ENCODE peak calls at places on chromosome 22, in seven cellular contexts. Z is adrenal gland, O is K562, R is HFFc6, Y is mucosa of descending colon, F is RWPE1, U is heart left ventricle. N is an unnamed sample.

GRCh38 chr22:23754220-23754919 is at the start of gene VPREB3:
- DNase-seq in Z (no peak), O (no peak), R (no peak), Y (no peak), F (no peak), U (no peak), N (no peak)

GRCh38 chr22:48185071-48185470 is 1422.6 kb downstream of the TBC1D22A start:
- DNase-seq in Z (no peak), O (no peak), R (no peak), Y (no peak), F (no peak), U (no peak), N (no peak)

GRCh38 chr22:24086310-24086709 is 75.2 kb downstream of the CABIN1 start:
- DNase-seq in Z (no peak), O (no peak), R (no peak), Y (no peak), F (no peak), U (no peak), N (no peak)

GRCh38 chr22:16563555-16564520 is 28.8 kb downstream of the CCT8L2 start:
- DNase-seq in Z (no peak), O (no peak), R (no peak), Y (no peak), F (no peak), U (no peak), N (no peak)

GRCh38 chr22:29301716-29302401 is 4.6 kb upstream of the GAS2L1 start:
- DNase-seq in Z (no peak), O (no peak), R (no peak), Y (no peak), F (no peak), U (no peak), N (no peak)

GRCh38 chr22:45867118-45867905 is 109.7 kb downstream of the WNT7B start:
- DNase-seq in Z (no peak), O (no peak), R (no peak), Y (no peak), F (no peak), U (no peak), N (no peak)

GRCh38 chr22:49023161-49023878 is 804.4 kb downstream of the BRD1 start:
- DNase-seq in Z (no peak), O (no peak), R (no peak), Y (no peak), F (no peak), U (peak; percentile 14), N (no peak)

GRCh38 chr22:23537421-23537820 is 42.7 kb downstream of the IGLL1 start:
- DNase-seq in Z (no peak), O (no peak), R (no peak), Y (no peak), F (no peak), U (peak; percentile 3), N (no peak)

GRCh38 chr22:27179161-27179560 is 521.8 kb downstream of the MIAT start:
- DNase-seq in Z (no peak), O (no peak), R (no peak), Y (no peak), F (no peak), U (no peak), N (no peak)

GRCh38 chr22:39536711-39537110 is 4.2 kb upstream of the RPS19BP1 start:
- DNase-seq in Z (no peak), O (no peak), R (no peak), Y (no peak), F (no peak), U (no peak), N (no peak)

GRCh38 chr22:22593964-22594656 is 35.0 kb upstream of the PRAME start:
- DNase-seq in Z (peak; percentile 51), O (peak; percentile 94), R (peak; percentile 18), Y (peak; percentile 60), F (no peak), U (no peak), N (peak; percentile 81)

GRCh38 chr22:46233231-46233630 is 16.9 kb downstream of the CDPF1 start:
- DNase-seq in Z (peak; percentile 94), O (no peak), R (peak; percentile 33), Y (no peak), F (no peak), U (peak; percentile 80), N (no peak)

GRCh38 chr22:39471421-39472141 is 14.8 kb downstream of the MGAT3 start:
- DNase-seq in Z (no peak), O (peak; percentile 47), R (peak; percentile 23), Y (no peak), F (peak; percentile 10), U (peak; percentile 63), N (peak; percentile 47)

GRCh38 chr22:30307026-30307574 is 17.8 kb upstream of the CASTOR1 start:
- DNase-seq in Z (no peak), O (no peak), R (no peak), Y (no peak), F (no peak), U (peak; percentile 25), N (no peak)

DNA sequence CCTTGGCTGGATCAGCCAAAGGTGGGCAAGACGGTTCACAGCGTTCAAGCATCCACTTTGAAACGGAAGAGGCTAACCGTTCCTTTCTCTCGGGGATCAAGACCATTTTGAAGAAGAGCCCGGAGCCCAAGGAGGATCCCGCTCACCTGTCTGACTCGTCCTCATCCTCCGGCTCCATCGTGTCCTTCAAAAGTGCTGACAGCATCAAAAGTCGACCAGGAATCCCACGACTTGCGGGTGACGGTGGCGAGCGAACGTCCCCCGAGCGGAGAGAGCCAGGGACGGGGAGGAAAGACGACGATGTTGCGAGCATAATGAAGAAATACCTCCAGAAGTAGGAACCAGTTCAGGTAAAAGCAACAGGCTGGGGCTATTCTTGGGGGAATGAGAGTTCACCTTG is 141.9 kb upstream of the SEZ6L start:
- DNase-seq in Z (no peak), O (no peak), R (no peak), Y (no peak), F (no peak), U (no peak), N (no peak)
- TF ChIP-seq CTCF in Z (no peak), O (no peak), R (no peak), Y (no peak), F (no peak), U (no peak), N (no peak)

DNA sequence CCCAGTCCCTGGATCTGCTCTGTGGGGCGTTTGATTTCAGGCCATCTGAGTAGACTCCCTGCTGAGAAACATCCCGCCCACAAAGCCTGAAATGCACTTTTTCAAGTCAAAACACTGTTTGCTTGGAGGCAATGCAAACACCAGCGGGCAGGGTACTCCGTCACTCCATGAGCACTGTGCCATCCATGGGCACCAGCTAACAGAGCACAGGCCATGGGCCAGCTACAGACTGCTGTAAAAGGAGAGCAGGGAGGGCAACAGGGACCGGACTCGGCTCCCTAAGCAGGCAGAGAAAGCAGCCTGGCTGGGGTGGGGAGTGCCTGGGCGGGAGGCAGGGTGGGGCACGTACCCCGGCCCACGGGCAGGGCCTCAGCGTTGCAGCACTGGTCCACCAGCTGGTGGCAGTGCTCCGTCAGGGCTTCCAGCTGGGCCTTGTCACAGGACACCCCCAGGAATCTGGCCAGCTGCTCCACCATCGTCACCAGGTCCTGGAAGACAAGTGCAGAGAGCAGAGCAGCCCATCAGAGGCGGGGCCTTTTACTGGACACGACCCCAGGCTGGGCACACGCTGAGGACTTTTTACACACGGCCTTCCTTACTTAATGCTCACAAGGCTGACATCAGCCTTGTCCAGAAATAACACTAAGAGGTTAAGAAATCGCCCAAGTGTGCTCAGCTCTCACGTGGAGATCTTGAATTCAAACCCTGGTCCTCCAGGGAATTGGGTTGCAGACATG is 16.8 kb upstream of the EFCAB6 start:
- DNase-seq in Z (no peak), O (no peak), R (no peak), Y (peak; percentile 16), F (no peak), U (peak; percentile 93), N (no peak)
- TF ChIP-seq CTCF in Z (no peak), O (no peak), R (peak; percentile 41), Y (no peak), F (no peak), U (peak; percentile 33), N (no peak)

DNA sequence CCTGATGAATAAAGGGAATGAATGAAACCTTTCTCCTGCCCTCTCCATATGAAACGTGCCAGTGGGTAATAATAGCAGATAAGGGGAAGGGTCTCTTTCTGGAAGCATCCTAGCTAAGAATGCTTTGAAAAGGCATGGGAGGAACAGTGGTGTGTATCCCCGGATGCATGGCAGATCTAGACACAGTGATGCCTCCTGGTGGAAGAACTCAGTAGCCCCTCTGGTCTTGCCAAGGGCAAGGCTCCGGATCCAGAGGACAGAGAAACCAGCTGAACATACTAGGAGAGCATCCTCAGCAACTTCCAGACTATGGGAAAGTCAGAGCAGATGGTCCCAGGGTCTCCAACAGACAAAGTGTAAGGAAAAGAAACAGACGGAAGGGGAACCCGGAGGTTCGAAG is 6.4 kb downstream of the BAIAP2L2 start:
- DNase-seq in Z (no peak), O (peak; percentile 50), R (no peak), Y (no peak), F (no peak), U (no peak), N (no peak)
- TF ChIP-seq CTCF in Z (no peak), O (peak; percentile 48), R (peak; percentile 63), Y (no peak), F (no peak), U (no peak), N (no peak)

DNA sequence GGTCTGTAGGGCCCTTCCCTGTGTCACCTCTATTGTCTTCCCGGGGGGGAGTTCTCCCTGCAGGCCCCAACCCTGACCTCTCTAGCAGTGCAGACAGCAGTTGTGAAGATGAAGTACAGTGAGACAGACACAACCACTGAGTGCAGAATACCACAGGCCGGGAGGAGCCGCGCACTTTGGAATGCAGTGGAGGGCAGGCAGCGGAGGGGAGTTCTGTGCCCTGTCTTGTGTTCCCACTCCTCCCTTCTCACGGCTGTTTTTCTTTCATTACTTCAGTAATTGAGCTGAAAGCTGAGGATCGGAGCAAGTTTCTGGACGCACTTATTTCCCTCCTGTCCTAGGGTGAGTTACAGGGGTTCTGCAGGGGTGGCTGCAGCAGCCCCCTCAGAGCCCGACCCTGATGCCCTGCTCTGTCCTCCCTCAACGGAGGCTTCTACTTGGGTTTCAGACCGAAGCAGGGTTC is 5.6 kb downstream of the CLDN5 start:
- DNase-seq in Z (no peak), O (no peak), R (no peak), Y (no peak), F (no peak), U (no peak), N (no peak)
- TF ChIP-seq CTCF in Z (no peak), O (no peak), R (no peak), Y (no peak), F (no peak), U (no peak), N (no peak)

GRCh38 chr22:42632096-42632495 is 8.3 kb downstream of the ATP5MGL start:
- DNase-seq in Z (no peak), O (no peak), R (no peak), Y (no peak), F (no peak), U (no peak), N (no peak)
- TF ChIP-seq CTCF in Z (peak; percentile 12), O (peak; percentile 14), R (peak; percentile 71), Y (no peak), F (no peak), U (no peak), N (no peak)

N was measured in activated CD8-positive, alpha-beta T cell treated with anti-CD3 and anti-CD28 coated beads for 36 hours.